ENCODE peak calls at places on chromosomes 7 and 10, in seven cellular contexts. N is upper lobe of right lung, A is fibroblast of pulmonary artery, X is aorta, W is HTR-8/SVneo, B is substantia nigra, K is NCI-H1694 treated with DMSO at 0.1 percent for 48 hours. D is an unnamed sample.

GRCh38 chr7:110650313-110650712 is 440.6 kb upstream of the LRRN3 start:
- DNase-seq in N (no peak), A (no peak), X (no peak), W (no peak), B (no peak), K (no peak), D (no peak)

GRCh38 chr7:131242123-131242650 is 85.5 kb upstream of the MKLN1 start:
- DNase-seq in N (no peak), A (no peak), X (no peak), W (no peak), B (no peak), K (no peak), D (no peak)

GRCh38 chr10:12372846-12373245 is 23.5 kb downstream of the CAMK1D start:
- DNase-seq in N (no peak), A (no peak), X (no peak), W (no peak), B (no peak), K (no peak), D (no peak)

GRCh38 chr7:1741246-1741645 is 71.2 kb downstream of the ELFN1 start:
- DNase-seq in N (no peak), A (no peak), X (no peak), W (no peak), B (no peak), K (no peak), D (no peak)

GRCh38 chr7:125561006-125561405 is 631.4 kb upstream of the POT1 start:
- DNase-seq in N (no peak), A (no peak), X (no peak), W (no peak), B (no peak), K (no peak), D (no peak)

GRCh38 chr10:96450514-96451207 is 63.1 kb downstream of the TLL2 start:
- DNase-seq in N (no peak), A (no peak), X (no peak), W (no peak), B (no peak), K (no peak), D (no peak)

GRCh38 chr10:78754269-78755074 is 314.3 kb upstream of the ZMIZ1 start:
- DNase-seq in N (no peak), A (peak), X (peak), W (no peak), B (no peak), K (no peak), D (no peak)

GRCh38 chr7:129553861-129554530 is 51.7 kb downstream of the SMKR1 start:
- DNase-seq in N (no peak), A (no peak), X (no peak), W (peak), B (no peak), K (no peak), D (peak)

GRCh38 chr7:45978731-45979211 is 57.7 kb upstream of the IGFBP3 start:
- DNase-seq in N (no peak), A (peak), X (no peak), W (no peak), B (no peak), K (no peak), D (no peak)

GRCh38 chr10:97518601-97519043 is 19.9 kb downstream of the UBTD1 start:
- DNase-seq in N (no peak), A (peak), X (no peak), W (no peak), B (no peak), K (no peak), D (no peak)

GRCh38 chr7:73896454-73896853 is 35.5 kb downstream of the TMEM270 start:
- DNase-seq in N (no peak), A (no peak), X (no peak), W (no peak), B (no peak), K (no peak), D (no peak)

GRCh38 chr10:46106410-46107255 is 60.6 kb upstream of the MSMB start:
- DNase-seq in N (peak), A (peak), X (peak), W (peak), B (peak), K (peak), D (peak)

GRCh38 chr7:21251166-21251806 is 176.6 kb upstream of the SP4 start:
- DNase-seq in N (no peak), A (no peak), X (no peak), W (no peak), B (no peak), K (no peak), D (no peak)

GRCh38 chr10:93856349-93857140 is 37.2 kb upstream of the SLC35G1 start:
- DNase-seq in N (no peak), A (no peak), X (no peak), W (no peak), B (no peak), K (no peak), D (no peak)

GRCh38 chr7:46201966-46202365 is 280.9 kb upstream of the IGFBP3 start:
- DNase-seq in N (no peak), A (no peak), X (no peak), W (no peak), B (no peak), K (no peak), D (no peak)

GRCh38 chr10:3740157-3740871 is 44.7 kb downstream of the KLF6 start:
- DNase-seq in N (no peak), A (peak), X (no peak), W (no peak), B (no peak), K (no peak), D (no peak)

GRCh38 chr7:94190599-94191061 is 186.5 kb upstream of the BET1 start:
- DNase-seq in N (no peak), A (peak), X (peak), W (peak), B (no peak), K (no peak), D (no peak)

GRCh38 chr10:89867964-89868363 is 166.6 kb downstream of the KIF20B start:
- DNase-seq in N (no peak), A (peak), X (no peak), W (no peak), B (no peak), K (no peak), D (no peak)

GRCh38 chr10:131396108-131397010 is 84.8 kb upstream of the TCERG1L start:
- DNase-seq in N (no peak), A (no peak), X (no peak), W (no peak), B (no peak), K (no peak), D (no peak)

GRCh38 chr7:93574646-93575554 is at the start of gene CALCR:
- DNase-seq in N (peak), A (no peak), X (no peak), W (no peak), B (no peak), K (no peak), D (no peak)

D was measured in head of caudate nucleus.